ENCODE peak calls at places on chromosomes 2 and 18, in nine cellular contexts. K is right atrium auricular region, T is AG04450, E is BJ, F is IMR-90, G is colonic mucosa, A is mesendoderm, Y is right lobe of liver, C is psoas muscle. D is an unnamed sample. For H3K27me3, the result is how much of the 10 kb centered on the place peaks cover.

GRCh38 chr2:235006461-235006860 is 54.6 kb downstream of the SH3BP4 start:
- DNase-seq in K (no peak), T (no peak), E (no peak), F (no peak), G (no peak), A (no peak), Y (no peak), C (peak), D (no peak)

GRCh38 chr2:218733615-218734021 is 23.0 kb downstream of the TTLL4 start:
- DNase-seq in K (peak), T (no peak), E (no peak), F (peak), G (no peak), A (no peak), Y (peak), C (no peak), D (peak)

GRCh38 chr18:61833387-61833786 is 59.4 kb downstream of the RNF152 start:
- DNase-seq in K (no peak), T (no peak), E (peak), F (peak), G (no peak), A (no peak), Y (no peak), C (no peak), D (no peak)

GRCh38 chr2:231780123-231780908 is 766 bp downstream of the PDE6D start:
- DNase-seq in K (no peak), T (no peak), E (no peak), F (peak), G (peak), A (peak), Y (peak), C (no peak), D (peak)

GRCh38 chr2:238493411-238493810 is 66.7 kb downstream of the ASB1 start:
- DNase-seq in K (no peak), T (no peak), E (no peak), F (no peak), G (no peak), A (no peak), Y (no peak), C (no peak), D (no peak)

GRCh38 chr2:200703926-200704637 is 107.6 kb upstream of the BZW1 start:
- DNase-seq in K (no peak), T (no peak), E (no peak), F (no peak), G (no peak), A (no peak), Y (no peak), C (no peak), D (no peak)

GRCh38 chr18:22980394-22980793 is 47.3 kb downstream of the RBBP8 start:
- DNase-seq in K (no peak), T (no peak), E (no peak), F (no peak), G (no peak), A (peak), Y (no peak), C (no peak), D (no peak)

GRCh38 chr18:35837922-35838496 is 134.5 kb upstream of the RMP24 start:
- DNase-seq in K (no peak), T (no peak), E (no peak), F (no peak), G (no peak), A (no peak), Y (no peak), C (no peak), D (no peak)

GRCh38 chr18:6414723-6415362 is at the start of gene L3MBTL4:
- DNase-seq in K (no peak), T (no peak), E (no peak), F (no peak), G (peak), A (peak), Y (peak), C (peak), D (no peak)

GRCh38 chr2:108454440-108454839 is 5.4 kb downstream of the GCC2 start:
- DNase-seq in K (no peak), T (no peak), E (no peak), F (no peak), G (no peak), A (no peak), Y (no peak), C (no peak), D (no peak)

GRCh38 chr2:50396301-50396637 is 635.7 kb downstream of the NRXN1 start:
- DNase-seq in K (no peak), T (no peak), E (no peak), F (no peak), G (no peak), A (no peak), Y (no peak), C (no peak), D (no peak)

GRCh38 chr2:201730651-201731280 is 32.3 kb upstream of the MPP4 start:
- DNase-seq in K (no peak), T (no peak), E (no peak), F (no peak), G (no peak), A (no peak), Y (no peak), C (no peak), D (no peak)

GRCh38 chr18:49055787-49056186 is 105.0 kb upstream of the SMAD7 start:
- DNase-seq in K (peak), T (no peak), E (peak), F (peak), G (no peak), A (no peak), Y (no peak), C (peak), D (peak)

GRCh38 chr18:55634545-55634944 is 46.6 kb upstream of the TCF4 start:
- DNase-seq in K (no peak), T (peak), E (peak), F (peak), G (no peak), A (no peak), Y (no peak), C (no peak), D (no peak)

GRCh38 chr2:232231514-232231913 is 147.0 kb upstream of the ALPP start:
- DNase-seq in K (no peak), T (no peak), E (no peak), F (no peak), G (peak), A (no peak), Y (no peak), C (no peak), D (no peak)

GRCh38 chr18:10378688-10379465 is 75.6 kb upstream of the APCDD1 start:
- DNase-seq in K (no peak), T (no peak), E (peak), F (peak), G (no peak), A (no peak), Y (no peak), C (no peak), D (no peak)

GRCh38 chr18:27887287-27887686 is 289.6 kb downstream of the CDH2 start:
- DNase-seq in K (no peak), T (no peak), E (no peak), F (no peak), G (no peak), A (no peak), Y (no peak), C (no peak), D (no peak)

GRCh38 chr2:64727013-64727767 is 73.5 kb upstream of the SERTAD2 start:
- DNase-seq in K (no peak), T (no peak), E (no peak), F (no peak), G (no peak), A (no peak), Y (no peak), C (no peak), D (no peak)

GRCh38 chr2:166934817-166935216 is 46.5 kb downstream of the XIRP2 start:
- DNase-seq in K (no peak), T (no peak), E (no peak), F (no peak), G (no peak), A (no peak), Y (no peak), C (no peak), D (no peak)

GRCh38 chr2:202555354-202555753 is 79.4 kb upstream of the FAM117B start:
- DNase-seq in K (no peak), T (no peak), E (no peak), F (no peak), G (no peak), A (no peak), Y (no peak), C (no peak), D (no peak)

GRCh38 chr2:66434679-66435548 is at the start of gene MEIS1:
- DNase-seq in K (peak), T (peak), E (peak), F (peak), G (peak), A (peak), Y (peak), C (peak), D (peak)

GRCh38 chr2:162164802-162165201 is 12.8 kb upstream of the GCG start:
- DNase-seq in K (no peak), T (no peak), E (no peak), F (peak), G (no peak), A (no peak), Y (no peak), C (no peak), D (no peak)

GRCh38 chr2:157875720-157876065 is 437 bp downstream of the ACVR1 start:
- DNase-seq in K (no peak), T (no peak), E (no peak), F (no peak), G (peak), A (peak), Y (peak), C (no peak), D (no peak)

GRCh38 chr18:76805221-76805620 is 17.1 kb upstream of the ZNF236 start:
- DNase-seq in K (no peak), T (no peak), E (no peak), F (peak), G (no peak), A (peak), Y (no peak), C (no peak), D (no peak)

GRCh38 chr2:74498500-74499268 is 719 bp downstream of the LBX2 start:
- DNase-seq in K (no peak), T (no peak), E (no peak), F (no peak), G (peak), A (peak), Y (peak), C (no peak), D (peak)

GRCh38 chr2:113979172-113980128 is 89.6 kb downstream of the ACTR3 start:
- DNase-seq in K (no peak), T (no peak), E (no peak), F (no peak), G (no peak), A (peak), Y (no peak), C (no peak), D (no peak)

GRCh38 chr18:72830109-72830508 is 37.7 kb downstream of the NETO1 start:
- DNase-seq in K (no peak), T (no peak), E (no peak), F (no peak), G (no peak), A (peak), Y (no peak), C (no peak), D (peak)

GRCh38 chr2:188293601-188294482 is 2.2 kb downstream of the GULP1 start:
- DNase-seq in K (peak), T (no peak), E (no peak), F (peak), G (peak), A (peak), Y (peak), C (peak), D (peak)

GRCh38 chr2:188512456-188512855 is 220.8 kb downstream of the GULP1 start:
- DNase-seq in K (no peak), T (peak), E (no peak), F (peak), G (no peak), A (peak), Y (no peak), C (no peak), D (no peak)

GRCh38 chr18:46184296-46185080 is 80.3 kb downstream of the HAUS1 start:
- DNase-seq in K (no peak), T (no peak), E (no peak), F (no peak), G (no peak), A (no peak), Y (no peak), C (no peak), D (no peak)

GRCh38 chr2:36859366-36859792 is 107.0 kb downstream of the STRN start:
- DNase-seq in K (no peak), T (no peak), E (no peak), F (peak), G (no peak), A (no peak), Y (no peak), C (no peak), D (no peak)

GRCh38 chr2:65742977-65743376 is 310.6 kb upstream of the SPRED2 start:
- DNase-seq in K (no peak), T (no peak), E (no peak), F (no peak), G (no peak), A (no peak), Y (no peak), C (no peak), D (no peak)

GRCh38 chr2:104853926-104854506 is at the start of gene POU3F3:
- DNase-seq in K (no peak), T (no peak), E (no peak), F (no peak), G (peak), A (peak), Y (no peak), C (peak), D (peak)
- H3K4me3 ChIP-seq in K (peak), T (no peak), E (no peak), F (peak), G (peak), A (peak), Y (no peak), C (peak), D (peak)

GRCh38 chr2:236156095-236156859 is 11.9 kb downstream of the GBX2 start:
- DNase-seq in K (no peak), T (no peak), E (no peak), F (no peak), G (no peak), A (no peak), Y (no peak), C (no peak), D (no peak)
- H3K27me3 ChIP-seq in K (under half), T (half or more), E (under half), F (half or more), G (under half), A (under half), Y (under half), C (under half), D (under half)

GRCh38 chr2:9178110-9178904 is 28.3 kb upstream of the ASAP2 start:
- DNase-seq in K (no peak), T (no peak), E (no peak), F (no peak), G (peak), A (peak), Y (no peak), C (no peak), D (no peak)

GRCh38 chr2:9178905-9179571 is 27.6 kb upstream of the ASAP2 start:
- DNase-seq in K (peak), T (peak), E (peak), F (peak), G (peak), A (no peak), Y (no peak), C (peak), D (peak)

GRCh38 chr2:9184319-9184807 is 22.2 kb upstream of the ASAP2 start:
- DNase-seq in K (no peak), T (no peak), E (no peak), F (no peak), G (no peak), A (no peak), Y (no peak), C (no peak), D (no peak)

GRCh38 chr2:9174771-9175441 is 31.7 kb upstream of the ASAP2 start:
- DNase-seq in K (no peak), T (peak), E (peak), F (peak), G (no peak), A (peak), Y (no peak), C (no peak), D (peak)

GRCh38 chr2:9179572-9180201 is 26.9 kb upstream of the ASAP2 start:
- DNase-seq in K (peak), T (peak), E (no peak), F (peak), G (peak), A (no peak), Y (no peak), C (no peak), D (peak)
- H3K4me3 ChIP-seq in K (no peak), T (no peak), E (no peak), F (no peak), G (no peak), A (no peak), Y (no peak), C (no peak), D (no peak)

GRCh38 chr2:118816669-118817068 is 30.8 kb downstream of the EN1 start:
- DNase-seq in K (no peak), T (no peak), E (no peak), F (no peak), G (no peak), A (no peak), Y (no peak), C (no peak), D (no peak)
- H3K27me3 ChIP-seq in K (under half), T (under half), E (under half), F (under half), G (under half), A (under half), Y (under half), C (under half), D (under half)